ENCODE peak calls at places on chromosome 20, in four cellular contexts. P is endothelial cell; V is NCI-H2171 treated with DMSO at 0.1 percent for 48 hours; Y is CD4-positive, alpha-beta memory T cell. Z is an unnamed sample.

GRCh38 chr20:20289331-20289730 is 78.6 kb upstream of the INSM1 start:
- DNase-seq in P (no peak), V (no peak), Y (no peak), Z (no peak)

GRCh38 chr20:17562804-17563305 is 7.0 kb upstream of the DSTN start:
- DNase-seq in P (no peak), V (no peak), Y (no peak), Z (no peak)

GRCh38 chr20:36543187-36544133 is 2.1 kb downstream of the MYL9 start:
- DNase-seq in P (no peak), V (no peak), Y (no peak), Z (no peak)

GRCh38 chr20:37886851-37887297 is 16.1 kb upstream of the VSTM2L start:
- DNase-seq in P (no peak), V (peak), Y (no peak), Z (no peak)

GRCh38 chr20:60693513-60694133 is 558.4 kb upstream of the CDH4 start:
- DNase-seq in P (no peak), V (no peak), Y (no peak), Z (no peak)

GRCh38 chr20:5065489-5066383 is 54.0 kb downstream of the PCNA start:
- DNase-seq in P (no peak), V (no peak), Y (no peak), Z (no peak)

GRCh38 chr20:35171753-35172433 is at the start of gene PROCR:
- DNase-seq in P (peak), V (peak), Y (no peak), Z (no peak)

GRCh38 chr20:49320460-49320859 is 42.6 kb upstream of the ZNFX1 start:
- DNase-seq in P (peak), V (peak), Y (no peak), Z (no peak)

GRCh38 chr20:23608251-23608846 is 2.6 kb upstream of the CST9 start:
- DNase-seq in P (no peak), V (no peak), Y (no peak), Z (no peak)

GRCh38 chr20:35311409-35311808 is 19.2 kb upstream of the FAM83C start:
- DNase-seq in P (no peak), V (no peak), Y (no peak), Z (no peak)

GRCh38 chr20:460707-461106 is 1.6 kb downstream of the TBC1D20 start:
- DNase-seq in P (no peak), V (no peak), Y (no peak), Z (no peak)

GRCh38 chr20:6636209-6637159 is 131.0 kb upstream of the BMP2 start:
- DNase-seq in P (peak), V (peak), Y (no peak), Z (no peak)

GRCh38 chr20:45433316-45433715 is 17.4 kb downstream of the PIGT start:
- DNase-seq in P (no peak), V (no peak), Y (no peak), Z (peak)

GRCh38 chr20:3521852-3522740 is 51.3 kb downstream of the ATRN start:
- DNase-seq in P (no peak), V (peak), Y (no peak), Z (no peak)

GRCh38 chr20:39029324-39029820 is 67.2 kb downstream of the DHX35 start:
- DNase-seq in P (no peak), V (no peak), Y (no peak), Z (no peak)

GRCh38 chr20:23149623-23150279 is 63.6 kb upstream of the CD93 start:
- DNase-seq in P (no peak), V (no peak), Y (no peak), Z (no peak)

GRCh38 chr20:21508230-21509078 is 5.4 kb downstream of the NKX2-2 start:
- DNase-seq in P (no peak), V (no peak), Y (no peak), Z (peak)

GRCh38 chr20:49380245-49380875 is 102.1 kb downstream of the KCNB1 start:
- DNase-seq in P (no peak), V (peak), Y (no peak), Z (no peak)

GRCh38 chr20:8242827-8243764 is 111.0 kb downstream of the PLCB1 start:
- DNase-seq in P (no peak), V (no peak), Y (no peak), Z (no peak)